ENCODE peak calls at places on chromosomes 11 and 22, in seven cellular contexts. X is NCI-H2029, W is NCI-H510A, G is AG20443, U is IMR-90, T is Calu3, N is GM03348. O is an unnamed sample.

GRCh38 chr22:45877036-45877380 is 100.0 kb downstream of the WNT7B start:
- DNase-seq in X (no peak), W (no peak), G (no peak), U (no peak), T (no peak), N (no peak), O (no peak)

GRCh38 chr11:9710223-9710622 is 46.3 kb downstream of the SWAP70 start:
- DNase-seq in X (no peak), W (no peak), G (no peak), U (no peak), T (no peak), N (no peak), O (no peak)

GRCh38 chr11:3614742-3615171 is 27.0 kb downstream of the ART5 start:
- DNase-seq in X (no peak), W (no peak), G (peak; percentile 67), U (no peak), T (no peak), N (no peak), O (no peak)

GRCh38 chr22:20550851-20551744 is 43.7 kb downstream of the MED15 start:
- DNase-seq in X (no peak), W (no peak), G (peak; percentile 91), U (peak; percentile 78), T (no peak), N (peak; percentile 83), O (no peak)

GRCh38 chr22:31248965-31249940 is 37.2 kb downstream of the LIMK2 start:
- DNase-seq in X (no peak), W (no peak), G (peak; percentile 18), U (no peak), T (no peak), N (peak; percentile 31), O (no peak)

GRCh38 chr22:38782402-38783094 is 11.4 kb downstream of the DNAL4 start:
- DNase-seq in X (no peak), W (no peak), G (no peak), U (peak; percentile 38), T (no peak), N (peak; percentile 65), O (peak; percentile 46)

GRCh38 chr22:43750751-43751150 is 61.4 kb downstream of the EFCAB6 start:
- DNase-seq in X (no peak), W (no peak), G (no peak), U (no peak), T (no peak), N (no peak), O (no peak)

GRCh38 chr11:27234043-27234668 is 128.9 kb downstream of the CCDC34 start:
- DNase-seq in X (no peak), W (no peak), G (peak; percentile 87), U (peak; percentile 94), T (no peak), N (peak; percentile 88), O (peak; percentile 93)

GRCh38 chr11:17473071-17473744 is 3.4 kb downstream of the ABCC8 start:
- DNase-seq in X (no peak), W (no peak), G (no peak), U (peak; percentile 7), T (peak; percentile 57), N (no peak), O (peak; percentile 68)

GRCh38 chr22:36377022-36377631 is 10.6 kb downstream of the MYH9 start:
- DNase-seq in X (no peak), W (no peak), G (no peak), U (no peak), T (no peak), N (no peak), O (no peak)

GRCh38 chr11:119056397-119056999 is 507 bp downstream of the HYOU1 start:
- DNase-seq in X (no peak), W (peak; percentile 26), G (no peak), U (peak; percentile 3), T (peak; percentile 28), N (peak; percentile 42), O (no peak)

GRCh38 chr11:102829671-102830070 is 13.7 kb downstream of the MMP3 start:
- DNase-seq in X (no peak), W (no peak), G (no peak), U (no peak), T (no peak), N (no peak), O (no peak)

GRCh38 chr11:98107736-98108135 is 913.0 kb upstream of the CNTN5 start:
- DNase-seq in X (no peak), W (peak; percentile 36), G (no peak), U (no peak), T (no peak), N (no peak), O (no peak)

GRCh38 chr11:70174846-70175764 is 28.0 kb upstream of the FADD start:
- DNase-seq in X (no peak), W (no peak), G (no peak), U (no peak), T (no peak), N (no peak), O (no peak)

GRCh38 chr11:35313066-35313765 is 106.1 kb downstream of the SLC1A2 start:
- DNase-seq in X (no peak), W (no peak), G (no peak), U (no peak), T (no peak), N (no peak), O (no peak)

GRCh38 chr11:34650528-34650927 is 29.6 kb downstream of the EHF start:
- DNase-seq in X (no peak), W (no peak), G (no peak), U (peak; percentile 22), T (no peak), N (no peak), O (no peak)

O was measured in HT1080.